ENCODE peak calls at places on chromosome 15, in five cellular contexts. O is K562, X is astrocyte of the hippocampus, A is CD14-positive monocyte, Q is progenitor cell of endocrine pancreas. L is an unnamed sample.

GRCh38 chr15:70093481-70094309 is 4.0 kb downstream of the TLE3 start:
- DNase-seq in X (peak; percentile 82), Q (no peak), O (no peak), A (no peak), L (peak; percentile 38)

GRCh38 chr15:39596358-39597051 is 15.6 kb downstream of the THBS1 start:
- DNase-seq in A (no peak), Q (no peak), O (no peak), X (peak; percentile 25), L (peak; percentile 52)

GRCh38 chr15:78360958-78361714 is 21.0 kb downstream of the CRABP1 start:
- DNase-seq in O (peak; percentile 22), Q (no peak), X (no peak), A (no peak), L (no peak)

GRCh38 chr15:68385240-68385561 is 46.8 kb downstream of the ITGA11 start:
- DNase-seq in A (no peak), X (no peak), Q (no peak), O (no peak), L (no peak)

GRCh38 chr15:52370010-52370409 is 74.4 kb upstream of the MYO5C start:
- DNase-seq in O (no peak), A (no peak), X (no peak), Q (no peak), L (no peak)

GRCh38 chr15:31235298-31236183 is 91.1 kb upstream of the KLF13 start:
- DNase-seq in X (peak; percentile 55), Q (no peak), A (no peak), O (no peak), L (peak; percentile 40)

GRCh38 chr15:85865070-85865684 is 70.5 kb upstream of the KLHL25 start:
- DNase-seq in X (peak; percentile 76), A (no peak), O (peak; percentile 40), Q (peak; percentile 30), L (peak; percentile 40)

GRCh38 chr15:94596707-94597106 is 365.3 kb downstream of the MCTP2 start:
- DNase-seq in Q (no peak), X (no peak), A (no peak), O (no peak), L (no peak)

GRCh38 chr15:78236491-78236890 is 2.1 kb upstream of the ACSBG1 start:
- DNase-seq in Q (no peak), A (no peak), O (no peak), X (no peak), L (no peak)

GRCh38 chr15:85172846-85173490 is 191.3 kb downstream of the PDE8A start:
- DNase-seq in A (no peak), Q (no peak), X (no peak), O (no peak), L (no peak)

GRCh38 chr15:100867476-100867875 is 12.2 kb upstream of the ALDH1A3 start:
- DNase-seq in O (no peak), A (no peak), Q (no peak), X (peak; percentile 35), L (no peak)

GRCh38 chr15:81398910-81399551 is 25.0 kb upstream of the TMC3 start:
- DNase-seq in O (no peak), A (no peak), Q (no peak), X (no peak), L (no peak)

GRCh38 chr15:54840999-54841398 is 355.7 kb downstream of the RSL24D1 start:
- DNase-seq in A (no peak), O (no peak), X (no peak), Q (no peak), L (no peak)

GRCh38 chr15:70853855-70854668 is at the start of gene LARP6:
- DNase-seq in O (peak; percentile 15), Q (peak; percentile 58), A (no peak), X (peak; percentile 82), L (peak; percentile 58)

GRCh38 chr15:40298216-40298935 is 9.4 kb downstream of the PLCB2 start:
- DNase-seq in O (no peak), X (no peak), A (no peak), Q (no peak), L (no peak)

GRCh38 chr15:70342554-70343548 is 245.1 kb upstream of the TLE3 start:
- DNase-seq in O (no peak), X (no peak), Q (no peak), A (peak; percentile 17), L (no peak)

GRCh38 chr15:77647961-77648360 is 15.2 kb upstream of the LINGO1 start:
- DNase-seq in O (no peak), X (no peak), A (no peak), Q (no peak), L (no peak)

GRCh38 chr15:45892182-45892581 is 257.4 kb downstream of the SQOR start:
- DNase-seq in A (no peak), O (no peak), Q (no peak), X (no peak), L (no peak)

GRCh38 chr15:69760263-69760855 is 307.7 kb downstream of the RPLP1 start:
- DNase-seq in O (no peak), X (peak; percentile 29), Q (no peak), A (peak; percentile 72), L (no peak)

GRCh38 chr15:39770748-39771689 is 11.6 kb downstream of the FSIP1 start:
- DNase-seq in Q (no peak), A (no peak), O (no peak), X (peak; percentile 54), L (peak; percentile 43)

GRCh38 chr15:80685628-80686027 is 9.5 kb upstream of the ABHD17C start:
- DNase-seq in X (no peak), Q (no peak), O (no peak), A (no peak), L (no peak)

GRCh38 chr15:96312641-96313335 is 17.7 kb upstream of the NR2F2 start:
- DNase-seq in Q (no peak), X (no peak), A (no peak), O (no peak), L (peak; percentile 83)

GRCh38 chr15:66912001-66912400 is 153.4 kb upstream of the SMAD3 start:
- DNase-seq in O (no peak), X (no peak), A (peak; percentile 41), Q (no peak), L (no peak)

GRCh38 chr15:78761020-78761419 is 50.2 kb downstream of the ADAMTS7 start:
- DNase-seq in O (no peak), X (no peak), Q (no peak), A (no peak), L (no peak)

GRCh38 chr15:46644493-46645481 is 1010.0 kb downstream of the SQOR start:
- DNase-seq in O (no peak), A (no peak), X (no peak), Q (no peak), L (peak; percentile 5)

GRCh38 chr15:40029979-40030893 is 8.7 kb downstream of the SRP14 start:
- DNase-seq in Q (no peak), X (no peak), A (no peak), O (peak; percentile 40), L (peak; percentile 29)

GRCh38 chr15:47750030-47750739 is 32.9 kb downstream of the SEMA6D start:
- DNase-seq in O (no peak), A (no peak), Q (no peak), X (peak; percentile 80), L (peak; percentile 91)

GRCh38 chr15:38129531-38130199 is 123.0 kb upstream of the SPRED1 start:
- DNase-seq in X (peak; percentile 91), A (peak; percentile 48), Q (no peak), O (no peak), L (peak; percentile 78)

GRCh38 chr15:90306560-90306959 is 41.1 kb downstream of the NGRN start:
- DNase-seq in O (no peak), X (no peak), A (no peak), Q (no peak), L (no peak)

GRCh38 chr15:69713726-69714559 is 261.3 kb downstream of the RPLP1 start:
- DNase-seq in Q (no peak), O (no peak), A (no peak), X (no peak), L (peak; percentile 77)

GRCh38 chr15:38275951-38276350 is 23.3 kb downstream of the SPRED1 start:
- DNase-seq in X (no peak), A (no peak), Q (no peak), O (no peak), L (no peak)